ENCODE peak calls at places on chromosomes 5 and 9, in eight cellular contexts. N is omental fat pad; Y is PC-3; A is AG09309; U is nephron progenitor cell; R is spleen; T is CD8-positive, alpha-beta T cell; K is psoas muscle. P is an unnamed sample.

GRCh38 chr5:126253406-126253805 is 169.8 kb upstream of the GRAMD2B start:
- DNase-seq in K (no peak), U (no peak), T (no peak), N (no peak), A (no peak), R (no peak), Y (no peak), P (no peak)

GRCh38 chr9:124882221-124882620 is 20.3 kb downstream of the ARPC5L start:
- DNase-seq in K (no peak), T (no peak), U (peak), N (no peak), R (peak), A (no peak), Y (no peak), P (no peak)

GRCh38 chr9:127771570-127772189 is 6.8 kb downstream of the SH2D3C start:
- DNase-seq in K (no peak), T (no peak), N (no peak), R (no peak), U (no peak), Y (no peak), A (no peak), P (no peak)

GRCh38 chr9:105969672-105970071 is 275.3 kb downstream of the TMEM38B start:
- DNase-seq in R (no peak), K (no peak), Y (no peak), N (no peak), T (no peak), U (no peak), A (no peak), P (no peak)

GRCh38 chr9:124284940-124285441 is 27.2 kb downstream of the NEK6 start:
- DNase-seq in T (no peak), R (no peak), Y (no peak), K (no peak), N (no peak), U (no peak), A (peak), P (no peak)

GRCh38 chr5:147789820-147790219 is 7.3 kb upstream of the JAKMIP2 start:
- DNase-seq in Y (no peak), R (no peak), T (no peak), U (no peak), A (no peak), N (no peak), K (no peak), P (no peak)

GRCh38 chr9:109012876-109013677 is at the start of gene CTNNAL1:
- DNase-seq in T (peak), U (peak), A (no peak), R (peak), N (peak), K (peak), Y (peak), P (peak)

GRCh38 chr5:134245101-134245604 is 19.3 kb upstream of the PPP2CA start:
- DNase-seq in R (no peak), Y (peak), K (no peak), N (no peak), T (no peak), A (no peak), U (peak), P (no peak)

GRCh38 chr5:164296603-164297080 is 791.2 kb downstream of the MAT2B start:
- DNase-seq in N (no peak), Y (no peak), K (no peak), T (no peak), R (peak), A (no peak), U (peak), P (no peak)

GRCh38 chr5:111511174-111512025 is 935 bp downstream of the STARD4 start:
- DNase-seq in T (no peak), R (no peak), A (no peak), U (no peak), K (no peak), N (no peak), Y (no peak), P (no peak)

GRCh38 chr5:53114988-53115387 is 5.4 kb upstream of the MOCS2 start:
- DNase-seq in N (no peak), K (no peak), R (no peak), T (no peak), Y (peak), U (no peak), A (no peak), P (no peak)
- TF ChIP-seq CTCF in N (no peak), K (no peak), R (no peak), T (no peak), Y (peak), U (peak), A (peak), P (peak)

GRCh38 chr5:156474251-156474650 is 147.3 kb downstream of the SGCD start:
- DNase-seq in A (no peak), K (peak), T (no peak), R (no peak), U (no peak), Y (no peak), N (no peak), P (no peak)

GRCh38 chr5:156476704-156477103 is 149.7 kb downstream of the SGCD start:
- DNase-seq in N (no peak), Y (no peak), T (no peak), R (no peak), U (no peak), A (no peak), K (no peak), P (no peak)

GRCh38 chr5:156475182-156475830 is 148.3 kb downstream of the SGCD start:
- DNase-seq in N (no peak), K (no peak), T (no peak), R (no peak), U (no peak), A (no peak), Y (no peak), P (no peak)

GRCh38 chr5:156477196-156477595 is 150.2 kb downstream of the SGCD start:
- DNase-seq in R (no peak), T (no peak), Y (no peak), A (no peak), K (no peak), U (no peak), N (no peak), P (no peak)

DNA sequence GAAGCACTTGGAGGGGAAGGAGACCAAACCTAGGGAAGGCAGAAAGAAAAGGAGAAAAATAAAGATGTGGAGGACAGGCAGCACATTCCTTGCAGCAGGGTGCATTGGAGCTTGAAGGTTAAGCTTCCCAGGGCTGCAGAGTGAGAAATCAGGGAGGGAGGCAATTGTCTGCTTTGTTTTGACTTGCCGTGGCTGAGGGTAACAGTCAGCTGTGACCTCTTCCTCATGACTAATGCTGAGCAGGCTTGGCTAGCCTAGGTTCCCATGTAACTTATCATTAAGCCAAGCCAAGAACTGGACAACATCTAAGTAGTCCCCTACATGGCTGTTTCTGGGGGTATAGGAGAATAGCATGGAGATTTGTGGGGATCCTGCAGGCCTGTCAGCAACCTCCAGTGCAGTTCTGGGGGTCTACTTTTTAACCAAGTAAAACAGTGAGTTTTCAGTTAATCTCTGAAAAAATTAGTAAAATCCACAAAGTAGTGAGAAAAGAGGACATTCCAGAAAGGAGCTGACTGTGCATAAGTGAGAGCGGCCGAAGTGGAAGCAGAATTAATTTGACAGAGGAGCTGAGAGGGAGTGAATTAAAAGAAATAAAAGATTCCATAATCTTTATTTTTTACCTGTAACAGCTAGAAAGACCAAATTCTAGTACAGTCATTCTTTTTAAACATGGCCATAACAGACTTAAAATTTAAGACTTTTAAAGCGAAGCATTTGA is 149.0 kb downstream of the SGCD start:
- DNase-seq in T (no peak), R (no peak), K (peak), U (peak), N (no peak), A (peak), Y (no peak), P (no peak)
- TF ChIP-seq CTCF in T (no peak), R (no peak), K (no peak), U (no peak), N (no peak), A (peak), Y (no peak), P (no peak)

DNA sequence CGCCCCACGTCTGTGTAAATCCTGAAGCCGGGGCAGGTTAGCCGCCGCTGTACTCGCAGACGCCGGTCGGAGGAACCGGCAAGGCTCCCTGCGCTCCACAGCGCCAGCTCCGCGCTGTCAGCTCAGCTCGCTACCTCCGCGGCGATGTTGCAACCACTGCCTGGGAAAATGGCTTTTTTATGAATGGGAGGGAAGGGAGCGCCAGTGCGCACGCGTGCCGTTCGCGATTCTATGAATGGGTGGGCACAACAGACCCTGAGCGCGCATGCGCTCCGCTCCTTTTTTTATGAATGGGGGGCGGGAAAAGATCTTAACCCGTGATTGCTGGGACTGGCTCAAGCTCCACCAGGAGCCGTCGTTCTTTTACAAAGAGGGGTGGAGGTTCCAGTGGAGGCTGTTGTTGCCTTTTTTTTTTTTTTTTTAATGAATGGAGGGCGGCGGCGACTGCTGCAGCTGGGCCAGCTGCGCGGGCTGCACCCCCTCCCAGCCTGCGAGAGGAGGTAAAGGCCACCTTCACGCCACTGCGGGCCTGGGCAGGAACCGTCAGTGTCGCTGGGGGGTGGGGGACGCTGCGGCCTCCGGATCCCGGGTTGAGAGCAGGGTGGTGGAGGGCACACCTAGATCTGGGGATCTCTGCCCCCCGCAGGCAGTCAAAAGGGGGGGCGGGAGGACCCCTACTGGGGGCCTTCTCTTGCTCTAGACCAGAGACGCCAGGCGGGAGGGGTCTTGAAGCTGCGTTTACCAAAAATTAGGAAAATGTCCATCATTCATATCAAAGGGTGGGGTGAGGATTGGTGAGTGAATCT is at the start of gene SPRY4:
- DNase-seq in U (peak), T (peak), A (peak), Y (peak), R (peak), N (peak), K (peak), P (peak)
- TF ChIP-seq CTCF in U (no peak), T (no peak), A (peak), Y (peak), R (no peak), N (no peak), K (no peak), P (peak)

GRCh38 chr5:2579126-2579525 is 172.4 kb downstream of the IRX2 start:
- DNase-seq in N (no peak), Y (no peak), T (no peak), K (no peak), R (no peak), A (no peak), U (no peak), P (no peak)
- TF ChIP-seq CTCF in N (no peak), Y (no peak), T (no peak), K (no peak), R (no peak), A (no peak), U (no peak), P (no peak)

GRCh38 chr9:24614070-24614469 is 68.4 kb upstream of the IZUMO3 start:
- DNase-seq in Y (peak), A (no peak), U (no peak), R (no peak), T (no peak), N (no peak), K (no peak), P (no peak)
- TF ChIP-seq CTCF in Y (peak), A (no peak), U (peak), R (no peak), T (no peak), N (no peak), K (no peak), P (peak)

DNA sequence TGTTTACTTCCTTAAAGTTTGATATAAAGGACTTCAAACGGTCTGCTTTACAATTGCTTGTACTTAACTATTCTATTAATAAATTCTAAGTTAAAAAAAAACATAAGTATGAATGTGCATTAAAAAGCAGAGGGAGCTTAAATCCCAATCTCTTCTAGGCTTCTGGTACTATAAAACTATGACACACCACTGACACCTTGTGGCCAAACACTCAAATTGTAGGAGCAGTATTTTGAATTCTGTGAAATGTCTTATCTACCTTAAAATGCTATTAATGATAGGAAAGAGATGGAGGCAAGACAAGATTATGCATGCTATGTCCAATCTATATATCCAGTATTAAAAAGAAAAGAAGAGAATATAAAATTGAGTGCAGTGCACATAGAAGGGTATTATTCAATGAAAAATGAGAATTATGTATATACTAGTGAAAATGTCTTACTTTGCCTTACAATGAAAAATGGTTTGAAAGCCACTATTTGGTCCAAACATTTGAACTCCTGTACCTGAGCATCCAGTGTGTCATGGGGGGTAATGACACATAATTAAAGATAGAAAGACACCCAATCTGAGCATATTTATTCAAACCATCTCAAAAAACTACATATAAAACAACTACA is 87.6 kb downstream of the ERP44 start:
- DNase-seq in R (no peak), U (peak), Y (peak), A (peak), T (peak), N (no peak), K (no peak), P (no peak)
- TF ChIP-seq CTCF in R (peak), U (peak), Y (peak), A (peak), T (peak), N (no peak), K (peak), P (peak)

DNA sequence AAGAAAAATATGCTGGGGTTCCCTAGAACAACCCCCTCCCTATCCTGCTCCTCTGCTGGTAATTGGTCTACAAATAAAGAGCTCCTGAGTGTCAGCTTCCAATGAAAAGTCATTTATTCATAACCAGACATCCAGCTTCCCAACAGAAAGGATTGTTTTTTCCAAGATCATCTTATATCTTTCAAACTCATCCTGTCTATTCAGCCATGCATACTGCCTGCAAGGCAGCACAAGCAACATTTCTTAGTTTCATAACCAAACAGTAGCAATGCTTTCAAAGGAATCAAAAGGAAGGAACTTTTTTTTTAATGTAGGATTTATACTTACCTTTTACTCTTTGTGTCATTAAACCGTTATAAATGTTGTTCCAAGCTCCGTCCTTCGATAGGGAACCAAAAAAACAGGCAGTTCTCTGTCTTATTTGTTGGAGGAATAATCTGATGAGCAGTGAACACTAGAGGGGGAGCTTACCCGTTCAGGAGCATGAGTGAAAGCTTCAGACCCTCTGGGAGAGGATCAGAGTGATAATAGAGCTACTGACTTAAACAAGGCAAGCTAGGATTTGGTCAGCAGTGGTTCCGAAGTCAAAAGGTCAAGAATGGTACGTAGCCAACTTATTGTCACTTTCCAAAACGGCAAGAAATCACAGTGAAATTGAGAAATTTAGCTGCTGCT is 893.1 kb downstream of the NR2F1-AS1 start:
- DNase-seq in A (peak), N (no peak), K (no peak), U (no peak), Y (peak), T (no peak), R (no peak), P (no peak)
- TF ChIP-seq CTCF in A (peak), N (no peak), K (no peak), U (peak), Y (peak), T (no peak), R (no peak), P (peak)

GRCh38 chr9:107282759-107283620 is at the start of gene RAD23B:
- DNase-seq in R (peak), N (peak), U (peak), K (peak), Y (peak), T (peak), A (peak), P (peak)

GRCh38 chr9:107285292-107285691 is 2.2 kb downstream of the RAD23B start:
- DNase-seq in K (no peak), N (no peak), Y (no peak), T (no peak), R (no peak), U (no peak), A (no peak), P (no peak)

GRCh38 chr9:107284636-107285035 is 1.6 kb downstream of the RAD23B start:
- DNase-seq in K (no peak), U (no peak), R (no peak), N (no peak), T (no peak), Y (no peak), A (no peak), P (no peak)

GRCh38 chr9:107282268-107282667 is 811 bp upstream of the RAD23B start:
- DNase-seq in N (no peak), R (no peak), A (no peak), Y (no peak), U (peak), T (peak), K (no peak), P (no peak)

GRCh38 chr9:107283621-107284616 is 840 bp downstream of the RAD23B start:
- DNase-seq in N (no peak), U (peak), R (peak), K (peak), A (no peak), Y (peak), T (peak), P (peak)
- TF ChIP-seq CTCF in N (no peak), U (no peak), R (no peak), K (no peak), A (no peak), Y (no peak), T (no peak), P (no peak)

DNA sequence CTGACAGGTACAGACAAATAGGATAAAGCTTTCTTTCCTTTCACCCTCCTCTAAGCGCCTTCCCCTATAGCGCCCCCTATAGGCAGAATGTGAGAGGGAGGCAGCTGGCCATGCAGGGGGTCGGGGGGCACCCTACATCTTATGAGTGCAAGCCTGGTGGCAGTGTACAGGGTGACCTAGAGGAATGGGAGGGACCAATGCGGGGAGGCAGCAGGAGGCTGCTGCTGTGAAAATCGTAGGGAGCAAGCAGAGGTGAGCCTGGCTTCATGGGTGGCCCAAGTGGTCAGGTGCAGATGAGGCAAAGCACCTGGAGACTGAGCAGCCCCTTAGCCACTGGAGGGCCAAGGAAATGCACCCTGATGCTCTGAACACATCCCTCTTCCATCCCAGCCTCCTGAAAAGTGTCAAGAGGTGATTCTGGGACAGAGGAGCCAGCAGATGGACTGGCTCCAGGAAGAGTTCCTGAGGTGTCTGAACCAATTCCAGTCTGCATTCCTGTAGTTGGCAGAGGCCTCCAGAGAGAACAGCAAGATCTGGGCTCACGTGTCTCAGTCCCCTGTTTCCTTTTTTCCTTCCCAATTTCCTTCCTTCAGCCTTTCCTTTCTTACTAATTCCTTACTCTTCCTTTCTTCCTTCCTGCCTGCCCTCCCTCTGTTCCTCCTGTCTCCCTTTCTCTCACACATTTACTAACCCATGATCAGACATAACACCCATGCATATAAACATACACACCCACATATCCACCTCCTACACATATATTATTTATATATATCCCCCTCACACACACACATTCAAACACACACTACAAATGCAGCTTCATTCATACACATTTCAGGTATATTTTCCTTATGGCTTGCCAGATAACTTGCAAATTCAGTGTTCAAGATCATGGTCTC is 32.8 kb upstream of the GALNT10 start:
- DNase-seq in Y (no peak), R (no peak), T (peak), U (no peak), K (no peak), N (no peak), A (no peak), P (no peak)
- TF ChIP-seq CTCF in Y (peak), R (no peak), T (no peak), U (peak), K (peak), N (no peak), A (peak), P (peak)